ENCODE peak calls at places on chromosomes 6 and 20, in eight cellular contexts. Q is uterus, A is neural progenitor cell, U is cardiac muscle cell, P is fibroblast of the aortic adventitia, V is fibroblast of lung, T is AG09319, H is ovary. B is an unnamed sample.

GRCh38 chr20:38935967-38936407 is 9.8 kb downstream of the FAM83D start:
- DNase-seq in V (no peak), T (no peak), P (no peak), Q (no peak), A (no peak), H (no peak), U (peak), B (no peak)

GRCh38 chr6:112054001-112054400 is at the start of gene CCN6:
- DNase-seq in P (no peak), V (no peak), Q (no peak), A (no peak), U (no peak), T (no peak), H (no peak), B (no peak)

GRCh38 chr6:4351857-4352669 is 216.7 kb upstream of the ECI2 start:
- DNase-seq in T (peak), Q (peak), P (peak), V (peak), U (peak), A (peak), H (peak), B (no peak)

GRCh38 chr20:57389695-57390603 is 1.2 kb upstream of the RBM38 start:
- DNase-seq in H (peak), Q (no peak), V (no peak), P (no peak), T (no peak), U (no peak), A (peak), B (no peak)

GRCh38 chr6:144582939-144583613 is 297.9 kb downstream of the UTRN start:
- DNase-seq in A (peak), U (peak), V (no peak), H (no peak), Q (no peak), P (peak), T (no peak), B (no peak)

GRCh38 chr6:34230653-34231351 is 5.9 kb upstream of the HMGA1 start:
- DNase-seq in V (no peak), A (no peak), H (peak), T (no peak), P (no peak), Q (no peak), U (no peak), B (no peak)

GRCh38 chr6:144721232-144721631 is 436.1 kb downstream of the UTRN start:
- DNase-seq in P (no peak), T (no peak), V (no peak), H (no peak), Q (no peak), U (no peak), A (no peak), B (no peak)

GRCh38 chr20:47691632-47692031 is 93.6 kb downstream of the SULF2 start:
- DNase-seq in V (peak), U (peak), A (peak), Q (no peak), H (no peak), P (peak), T (no peak), B (no peak)

GRCh38 chr20:19540401-19540800 is 217.7 kb upstream of the RIN2 start:
- DNase-seq in T (no peak), P (no peak), V (no peak), U (no peak), H (peak), Q (no peak), A (no peak), B (no peak)

GRCh38 chr6:121321282-121321681 is 13.0 kb downstream of the TBC1D32 start:
- DNase-seq in P (no peak), V (no peak), Q (no peak), A (no peak), U (no peak), H (no peak), T (no peak), B (no peak)

DNA sequence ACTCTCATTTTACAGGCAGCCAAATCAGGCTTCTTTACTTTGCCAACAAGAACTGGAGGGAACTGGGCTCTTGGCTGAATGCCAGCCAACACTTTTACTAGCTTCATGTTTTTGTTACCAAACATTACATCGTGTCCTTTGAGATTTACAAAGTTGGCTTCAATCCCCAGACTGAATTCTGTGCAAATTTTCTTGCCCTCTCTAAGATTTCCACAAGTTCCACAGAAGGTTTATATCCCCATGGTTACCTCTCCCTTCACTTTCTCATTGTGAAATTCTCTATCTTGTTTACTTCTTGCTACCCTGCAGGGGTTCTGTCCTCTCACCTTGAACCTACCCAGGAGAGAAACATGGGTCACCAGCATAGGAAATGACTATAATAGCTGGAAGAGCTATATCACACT is 37.6 kb upstream of the PLCB1 start:
- DNase-seq in H (peak), P (peak), T (no peak), V (peak), Q (peak), A (no peak), U (peak), B (no peak)
- TF ChIP-seq CTCF in H (no peak), P (no peak), T (no peak), V (no peak), Q (no peak), A (no peak), U (no peak), B (no peak)

GRCh38 chr20:62624325-62624690 is 18.0 kb upstream of the SLCO4A1 start:
- DNase-seq in U (no peak), A (no peak), P (no peak), H (no peak), T (no peak), V (no peak), Q (no peak), B (no peak)
- TF ChIP-seq CTCF in U (no peak), A (peak), P (no peak), H (no peak), T (no peak), V (no peak), Q (no peak), B (no peak)

DNA sequence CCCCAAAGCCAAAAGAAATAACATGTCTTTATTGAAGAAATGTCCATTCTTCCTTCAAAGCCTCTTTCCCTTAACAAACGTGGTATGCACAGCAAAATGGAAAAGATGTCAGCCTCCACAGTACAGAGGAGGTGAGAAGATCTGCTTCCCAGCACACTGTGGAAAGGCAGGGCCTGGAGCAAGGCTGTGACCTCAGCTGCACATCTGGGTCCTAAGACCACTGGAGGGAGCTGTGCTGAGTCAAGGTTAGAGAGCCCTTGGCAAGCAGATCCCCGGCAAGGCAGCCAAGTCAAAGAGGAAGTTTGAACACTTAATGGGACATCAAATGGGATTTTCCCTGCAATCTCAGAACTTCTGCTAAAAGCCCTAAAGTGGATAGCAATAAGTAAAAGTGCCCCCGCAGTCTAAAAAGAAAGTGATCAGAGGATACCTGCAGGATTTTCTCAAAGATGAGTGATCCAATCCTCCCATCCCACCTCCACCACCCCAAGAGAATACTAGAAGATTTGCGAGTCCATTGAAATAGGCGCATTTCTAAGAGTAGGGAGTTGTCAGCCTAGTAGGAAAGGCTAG is 39.4 kb downstream of the UNC5CL start:
- DNase-seq in T (no peak), H (peak), V (peak), Q (peak), U (peak), P (peak), A (peak), B (no peak)
- TF ChIP-seq CTCF in T (peak), H (peak), V (peak), Q (no peak), U (peak), P (peak), A (peak), B (peak)

GRCh38 chr20:51176446-51176845 is 153.5 kb upstream of the KCNG1 start:
- DNase-seq in U (no peak), H (no peak), V (no peak), A (no peak), Q (no peak), T (no peak), P (no peak), B (no peak)

GRCh38 chr20:51175724-51176123 is 152.8 kb upstream of the KCNG1 start:
- DNase-seq in P (no peak), T (no peak), A (no peak), U (no peak), Q (no peak), H (no peak), V (no peak), B (no peak)

GRCh38 chr20:51175156-51175555 is 152.2 kb upstream of the KCNG1 start:
- DNase-seq in U (no peak), Q (no peak), H (no peak), P (no peak), V (no peak), T (no peak), A (no peak), B (no peak)

GRCh38 chr20:51172558-51173428 is 149.9 kb upstream of the KCNG1 start:
- DNase-seq in T (no peak), Q (no peak), V (no peak), H (no peak), A (no peak), P (no peak), U (no peak), B (no peak)

DNA sequence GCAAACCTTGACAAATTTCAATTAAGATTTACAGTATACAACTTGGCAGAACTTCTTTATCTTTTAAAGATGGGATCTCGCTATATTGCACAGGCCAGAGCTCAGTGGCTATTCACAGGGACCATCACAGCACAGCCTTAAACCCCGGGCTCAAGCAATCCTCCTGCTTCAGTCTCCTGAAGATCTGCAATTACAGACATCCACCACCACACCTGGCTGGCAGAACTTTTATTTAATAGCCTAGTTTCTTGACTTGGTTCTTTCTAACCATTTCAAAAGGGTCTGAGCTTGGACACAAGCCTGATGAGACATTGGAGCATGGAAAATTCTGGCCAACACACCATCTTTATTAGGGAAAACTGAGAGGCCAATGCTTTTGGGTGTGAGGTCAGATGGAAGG is 151.6 kb upstream of the KCNG1 start:
- DNase-seq in V (no peak), Q (no peak), P (no peak), H (no peak), A (no peak), U (no peak), T (no peak), B (no peak)
- TF ChIP-seq CTCF in V (no peak), Q (no peak), P (no peak), H (no peak), A (no peak), U (no peak), T (no peak), B (no peak)

DNA sequence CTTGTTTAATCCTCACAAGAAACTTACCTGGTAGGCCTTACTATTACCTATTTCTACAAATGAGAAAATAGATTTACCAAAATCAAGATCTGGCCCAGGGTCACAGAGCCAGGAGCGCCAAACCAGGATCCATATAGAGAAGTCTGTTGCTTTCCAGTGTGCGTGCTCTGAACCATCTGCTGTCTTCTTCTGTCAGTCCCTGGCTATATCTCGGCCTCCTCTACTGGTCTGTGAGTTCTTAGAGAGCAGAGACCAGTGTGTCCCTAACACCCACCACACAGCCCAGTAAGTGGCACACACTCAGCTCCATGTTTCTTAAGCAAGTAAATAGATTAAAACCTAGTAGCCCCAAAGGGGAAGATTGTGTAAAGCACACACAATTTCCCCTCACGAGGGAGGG is 18.9 kb upstream of the ENPP5 start:
- DNase-seq in H (no peak), A (no peak), V (no peak), U (no peak), Q (no peak), P (no peak), T (no peak), B (no peak)
- TF ChIP-seq CTCF in H (no peak), A (no peak), V (no peak), U (no peak), Q (no peak), P (no peak), T (no peak), B (no peak)

DNA sequence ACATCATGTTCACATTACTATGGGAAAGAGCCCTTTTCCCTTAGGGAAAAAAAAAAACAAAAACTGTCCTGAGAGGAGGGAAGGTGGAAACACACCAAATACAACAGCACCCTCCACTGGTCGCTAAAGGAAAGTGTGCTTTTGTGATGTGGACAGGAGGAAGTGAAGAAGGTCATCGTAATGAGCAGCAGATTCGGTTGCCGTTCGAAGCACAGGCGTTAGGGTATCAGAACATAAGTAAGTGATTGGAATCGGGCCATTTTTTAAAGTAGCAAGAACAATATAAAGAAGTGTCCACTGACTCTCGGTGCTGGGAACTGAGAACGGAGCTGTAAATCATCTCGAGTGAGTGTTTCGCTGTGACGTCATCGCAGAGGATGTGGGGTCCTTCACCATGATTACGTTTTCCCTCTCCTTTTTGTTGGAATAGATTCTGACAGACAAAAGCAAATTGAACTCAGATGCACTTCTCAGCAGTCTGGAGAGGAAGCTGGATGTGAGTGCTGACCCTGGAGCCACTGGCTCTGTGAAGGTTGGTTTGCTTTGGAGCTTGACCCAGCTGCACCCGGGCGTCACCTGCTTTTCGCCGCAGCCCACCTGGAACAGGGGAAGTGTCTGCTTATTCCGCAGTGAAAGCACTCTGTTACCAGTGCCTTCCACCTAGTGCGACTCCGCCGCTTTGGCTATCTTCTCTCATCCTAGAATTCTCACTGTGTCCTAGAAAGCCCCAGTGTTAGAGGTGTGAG is 203.6 kb upstream of the GMDS start:
- DNase-seq in V (peak), P (peak), U (peak), H (no peak), T (peak), A (peak), Q (no peak), B (no peak)
- TF ChIP-seq CTCF in V (peak), P (peak), U (peak), H (no peak), T (peak), A (peak), Q (peak), B (peak)

DNA sequence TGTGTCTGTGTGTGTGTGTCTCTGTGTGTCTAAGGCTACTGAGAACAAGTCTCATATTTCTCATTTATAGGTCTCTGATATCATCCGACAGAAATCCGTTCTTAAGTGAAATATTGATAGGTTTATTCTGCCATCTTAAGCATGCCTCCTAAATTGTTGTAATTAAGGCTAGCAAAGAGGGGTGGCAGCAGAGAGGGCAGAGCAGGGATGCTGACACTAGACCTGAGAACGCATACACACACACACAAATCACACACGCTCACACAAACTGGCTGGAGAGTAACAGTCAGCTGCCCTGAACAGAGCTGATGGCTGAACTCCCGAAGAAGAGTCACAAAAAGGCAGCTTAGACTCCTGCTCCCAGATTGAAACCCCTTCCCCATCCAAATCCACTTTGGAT is 85.0 kb upstream of the LRFN2 start:
- DNase-seq in H (no peak), A (peak), Q (no peak), U (no peak), P (no peak), V (no peak), T (no peak), B (no peak)
- TF ChIP-seq CTCF in H (no peak), A (peak), Q (no peak), U (no peak), P (no peak), V (no peak), T (no peak), B (peak)

GRCh38 chr6:10256113-10256690 is 158.7 kb downstream of the TFAP2A start:
- DNase-seq in U (no peak), P (peak), Q (no peak), T (no peak), V (no peak), H (no peak), A (peak), B (no peak)
- TF ChIP-seq CTCF in U (peak), P (peak), Q (no peak), T (peak), V (peak), H (no peak), A (peak), B (peak)

B was measured in type B pancreatic cell.